ENCODE peak calls at places on chromosomes 13 and 19, in eight cellular contexts. C is activated B cell treated with CpG ODN at 0.5 μM for 24 hours, B is WTC11, Y is NCI-H510A treated with DMSO at 0.1 percent for 48 hours, J is NCI-H1048, V is T-helper 17 cell, Z is NCI-H345, K is hepatocyte. W is an unnamed sample.

GRCh38 chr19:3976495-3977241 is 5.8 kb upstream of the DAPK3 start:
- DNase-seq in C (no peak), B (no peak), Y (no peak), J (no peak), V (no peak), Z (no peak), K (no peak), W (no peak)

GRCh38 chr13:110920038-110920437 is 5.2 kb upstream of the ANKRD10 start:
- DNase-seq in C (no peak), B (no peak), Y (no peak), J (no peak), V (no peak), Z (no peak), K (no peak), W (no peak)

GRCh38 chr13:113322043-113322461 is 25.0 kb downstream of the LAMP1 start:
- DNase-seq in C (no peak), B (no peak), Y (no peak), J (no peak), V (no peak), Z (no peak), K (no peak), W (no peak)

GRCh38 chr13:43475135-43475534 is 311.6 kb downstream of the ENOX1 start:
- DNase-seq in C (no peak), B (no peak), Y (no peak), J (no peak), V (no peak), Z (no peak), K (no peak), W (no peak)

GRCh38 chr19:39934584-39935233 is at the start of gene FCGBP:
- DNase-seq in C (no peak), B (no peak), Y (no peak), J (no peak), V (no peak), Z (no peak), K (no peak), W (no peak)

GRCh38 chr13:30400376-30400775 is 21.9 kb upstream of the UBE2L5 start:
- DNase-seq in C (no peak), B (no peak), Y (no peak), J (no peak), V (no peak), Z (no peak), K (no peak), W (no peak)

GRCh38 chr13:73133536-73133935 is 74.7 kb downstream of the KLF5 start:
- DNase-seq in C (no peak), B (no peak), Y (no peak), J (no peak), V (no peak), Z (no peak), K (no peak), W (no peak)

GRCh38 chr19:57934820-57935665 is at the start of gene ZNF418:
- DNase-seq in C (peak), B (peak), Y (peak), J (peak), V (peak), Z (no peak), K (peak), W (peak)

GRCh38 chr13:35630551-35631275 is 154.2 kb upstream of the MAB21L1 start:
- DNase-seq in C (no peak), B (peak), Y (peak), J (no peak), V (no peak), Z (peak), K (peak), W (no peak)

GRCh38 chr19:47414469-47414868 is 4.9 kb downstream of the MEIS3 start:
- DNase-seq in C (no peak), B (peak), Y (no peak), J (no peak), V (no peak), Z (peak), K (no peak), W (no peak)

GRCh38 chr19:2047449-2048103 is 3.5 kb downstream of the MKNK2 start:
- DNase-seq in C (no peak), B (no peak), Y (no peak), J (no peak), V (peak), Z (no peak), K (peak), W (no peak)

GRCh38 chr19:5850743-5851293 is 431 bp downstream of the FUT3 start:
- DNase-seq in C (no peak), B (no peak), Y (no peak), J (no peak), V (no peak), Z (no peak), K (no peak), W (no peak)

GRCh38 chr19:35757231-35757748 is 461 bp upstream of the HSPB6 start:
- DNase-seq in C (no peak), B (no peak), Y (no peak), J (no peak), V (peak), Z (peak), K (peak), W (peak)

GRCh38 chr13:113373811-113374485 is 10.0 kb upstream of the GRTP1 start:
- DNase-seq in C (no peak), B (no peak), Y (no peak), J (no peak), V (no peak), Z (no peak), K (no peak), W (no peak)

GRCh38 chr13:50676602-50677001 is 166.9 kb downstream of the DLEU7 start:
- DNase-seq in C (no peak), B (no peak), Y (no peak), J (no peak), V (no peak), Z (no peak), K (peak), W (no peak)

GRCh38 chr13:79735228-79735627 is 254.3 kb downstream of the NDFIP2 start:
- DNase-seq in C (no peak), B (no peak), Y (no peak), J (no peak), V (no peak), Z (no peak), K (no peak), W (no peak)

GRCh38 chr13:107296804-107297203 is 728.9 kb upstream of the ARGLU1 start:
- DNase-seq in C (no peak), B (no peak), Y (no peak), J (no peak), V (no peak), Z (no peak), K (no peak), W (no peak)

GRCh38 chr19:3665681-3666544 is 34.4 kb downstream of the PIP5K1C start:
- DNase-seq in C (peak), B (peak), Y (no peak), J (no peak), V (peak), Z (peak), K (peak), W (peak)

GRCh38 chr19:42242071-42242511 is 311 bp downstream of the GSK3A start:
- DNase-seq in C (no peak), B (no peak), Y (no peak), J (no peak), V (no peak), Z (no peak), K (peak), W (no peak)

GRCh38 chr19:38710416-38710702 is 33.9 kb downstream of the CAPN12 start:
- DNase-seq in C (no peak), B (no peak), Y (no peak), J (no peak), V (no peak), Z (no peak), K (no peak), W (no peak)

GRCh38 chr19:31491246-31491645 is 142.0 kb upstream of the TSHZ3 start:
- DNase-seq in C (no peak), B (no peak), Y (no peak), J (no peak), V (no peak), Z (no peak), K (no peak), W (no peak)

GRCh38 chr13:51844862-51845573 is at the start of gene TMEM272:
- DNase-seq in C (peak), B (peak), Y (no peak), J (no peak), V (peak), Z (peak), K (peak), W (peak)

GRCh38 chr13:109862627-109863026 is 76.2 kb upstream of the IRS2 start:
- DNase-seq in C (no peak), B (no peak), Y (no peak), J (no peak), V (no peak), Z (peak), K (no peak), W (no peak)

GRCh38 chr13:89115307-89115706 is 1444.1 kb downstream of the SLITRK5 start:
- DNase-seq in C (no peak), B (peak), Y (no peak), J (no peak), V (no peak), Z (no peak), K (no peak), W (no peak)

GRCh38 chr13:75558130-75558840 is 8.7 kb downstream of the UCHL3 start:
- DNase-seq in C (no peak), B (no peak), Y (no peak), J (no peak), V (no peak), Z (no peak), K (no peak), W (no peak)

GRCh38 chr19:43595605-43595998 is 332 bp downstream of the IRGQ start:
- DNase-seq in C (no peak), B (no peak), Y (no peak), J (no peak), V (no peak), Z (no peak), K (no peak), W (no peak)

GRCh38 chr13:19618925-19619324 is 14.5 kb upstream of the MPHOSPH8 start:
- DNase-seq in C (no peak), B (peak), Y (no peak), J (no peak), V (no peak), Z (no peak), K (peak), W (no peak)

GRCh38 chr19:38386300-38386967 is 1.4 kb downstream of the GGN start:
- DNase-seq in C (no peak), B (peak), Y (no peak), J (no peak), V (no peak), Z (no peak), K (peak), W (no peak)

GRCh38 chr19:3687774-3688706 is 12.2 kb downstream of the PIP5K1C start:
- DNase-seq in C (peak), B (peak), Y (peak), J (no peak), V (no peak), Z (peak), K (peak), W (no peak)

GRCh38 chr13:114043421-114044053 is 69.7 kb upstream of the C13orf46 start:
- DNase-seq in C (no peak), B (no peak), Y (no peak), J (no peak), V (no peak), Z (no peak), K (peak), W (no peak)

GRCh38 chr13:100363874-100364273 is 224.7 kb downstream of the GGACT start:
- DNase-seq in C (no peak), B (no peak), Y (no peak), J (no peak), V (no peak), Z (no peak), K (no peak), W (no peak)

GRCh38 chr19:18773682-18774081 is 17.4 kb downstream of the COMP start:
- DNase-seq in C (no peak), B (no peak), Y (no peak), J (no peak), V (no peak), Z (no peak), K (no peak), W (no peak)

GRCh38 chr13:35881360-35881759 is 249.8 kb downstream of the DCLK1 start:
- DNase-seq in C (no peak), B (no peak), Y (no peak), J (no peak), V (no peak), Z (peak), K (no peak), W (no peak)

GRCh38 chr13:113875829-113876228 is 12.0 kb upstream of the GAS6 start:
- DNase-seq in C (no peak), B (no peak), Y (no peak), J (no peak), V (no peak), Z (no peak), K (no peak), W (no peak)

GRCh38 chr13:110281736-110282135 is 25.2 kb downstream of the COL4A1 start:
- DNase-seq in C (no peak), B (no peak), Y (no peak), J (no peak), V (no peak), Z (no peak), K (no peak), W (no peak)

GRCh38 chr13:111572956-111573355 is 252.5 kb downstream of the TEX29 start:
- DNase-seq in C (no peak), B (no peak), Y (peak), J (no peak), V (no peak), Z (peak), K (no peak), W (no peak)